ENCODE peak calls at places on chromosome 13, in four cellular contexts. One of them, this sample, is unnamed.

GRCh38 chr13:113637262-113638160 is 20.5 kb downstream of the ATP4B start:
- DNase-seq in foreskin keratinocyte: no peak
- DNase-seq in globus pallidus: no peak
- DNase-seq in stomach: no peak
- DNase-seq in this sample: no peak

GRCh38 chr13:99380402-99380801 is 73.2 kb upstream of the GPR183 start:
- DNase-seq in foreskin keratinocyte: no peak
- DNase-seq in globus pallidus: no peak
- DNase-seq in stomach: no peak
- DNase-seq in this sample: no peak

GRCh38 chr13:79724348-79725103 is 243.6 kb downstream of the NDFIP2 start:
- DNase-seq in foreskin keratinocyte: peak; percentile 44
- DNase-seq in globus pallidus: no peak
- DNase-seq in stomach: no peak
- DNase-seq in this sample: peak; percentile 29

GRCh38 chr13:51932231-51932630 is 70.5 kb downstream of the CCDC70 start:
- DNase-seq in foreskin keratinocyte: no peak
- DNase-seq in globus pallidus: no peak
- DNase-seq in stomach: no peak
- DNase-seq in this sample: no peak

GRCh38 chr13:28337196-28338045 is 157.5 kb downstream of the FLT1 start:
- DNase-seq in globus pallidus: no peak
- DNase-seq in foreskin keratinocyte: peak; percentile 5
- DNase-seq in stomach: no peak
- DNase-seq in this sample: no peak

GRCh38 chr13:50357586-50358118 is 342.4 kb downstream of the KCNRG start:
- DNase-seq in stomach: peak; percentile 58
- DNase-seq in globus pallidus: peak; percentile 45
- DNase-seq in foreskin keratinocyte: peak; percentile 34
- DNase-seq in this sample: peak; percentile 59

GRCh38 chr13:53098455-53098854 is 69.8 kb downstream of the OLFM4 start:
- DNase-seq in stomach: no peak
- DNase-seq in foreskin keratinocyte: no peak
- DNase-seq in globus pallidus: no peak
- DNase-seq in this sample: no peak

GRCh38 chr13:64912141-64912540 is 2318.0 kb downstream of the PCDH9 start:
- DNase-seq in foreskin keratinocyte: peak; percentile 54
- DNase-seq in stomach: no peak
- DNase-seq in globus pallidus: no peak
- DNase-seq in this sample: peak; percentile 1

GRCh38 chr13:24557121-24557520 is 44.5 kb upstream of the PARP4 start:
- DNase-seq in globus pallidus: no peak
- DNase-seq in foreskin keratinocyte: no peak
- DNase-seq in stomach: no peak
- DNase-seq in this sample: no peak

GRCh38 chr13:44692173-44692713 is 116.1 kb upstream of the TSC22D1 start:
- DNase-seq in stomach: no peak
- DNase-seq in globus pallidus: no peak
- DNase-seq in foreskin keratinocyte: no peak
- DNase-seq in this sample: no peak

GRCh38 chr13:86554066-86554465 is 754.8 kb upstream of the SLITRK6 start:
- DNase-seq in stomach: no peak
- DNase-seq in globus pallidus: no peak
- DNase-seq in foreskin keratinocyte: no peak
- DNase-seq in this sample: no peak

GRCh38 chr13:29472317-29472961 is 123.0 kb downstream of the SLC7A1 start:
- DNase-seq in stomach: peak; percentile 47
- DNase-seq in foreskin keratinocyte: no peak
- DNase-seq in globus pallidus: no peak
- DNase-seq in this sample: no peak

GRCh38 chr13:46489586-46490023 is 63.4 kb upstream of the LRCH1 start:
- DNase-seq in globus pallidus: no peak
- DNase-seq in foreskin keratinocyte: peak; percentile 27
- DNase-seq in stomach: no peak
- DNase-seq in this sample: no peak

GRCh38 chr13:91699863-91700262 is 301.4 kb downstream of the GPC5 start:
- DNase-seq in stomach: no peak
- DNase-seq in globus pallidus: no peak
- DNase-seq in foreskin keratinocyte: no peak
- DNase-seq in this sample: no peak

GRCh38 chr13:27493981-27494380 is 43.6 kb upstream of the MTIF3 start:
- DNase-seq in stomach: no peak
- DNase-seq in globus pallidus: no peak
- DNase-seq in foreskin keratinocyte: no peak
- DNase-seq in this sample: no peak

GRCh38 chr13:111202745-111203144 is 87.6 kb downstream of the ARHGEF7 start:
- DNase-seq in foreskin keratinocyte: peak; percentile 41
- DNase-seq in globus pallidus: no peak
- DNase-seq in stomach: no peak
- DNase-seq in this sample: no peak

GRCh38 chr13:38880397-38880796 is 110.2 kb downstream of the STOML3 start:
- DNase-seq in foreskin keratinocyte: no peak
- DNase-seq in stomach: no peak
- DNase-seq in globus pallidus: no peak
- DNase-seq in this sample: no peak

GRCh38 chr13:87680298-87680697 is 9.1 kb downstream of the SLITRK5 start:
- DNase-seq in stomach: no peak
- DNase-seq in globus pallidus: no peak
- DNase-seq in foreskin keratinocyte: peak; percentile 38
- DNase-seq in this sample: peak; percentile 8

GRCh38 chr13:99655351-99656091 is 154.2 kb downstream of the TM9SF2 start:
- DNase-seq in globus pallidus: no peak
- DNase-seq in stomach: no peak
- DNase-seq in foreskin keratinocyte: peak; percentile 69
- DNase-seq in this sample: peak; percentile 78

GRCh38 chr13:77990973-77991372 is 72.3 kb upstream of the EDNRB start:
- DNase-seq in stomach: no peak
- DNase-seq in globus pallidus: no peak
- DNase-seq in foreskin keratinocyte: no peak
- DNase-seq in this sample: no peak

GRCh38 chr13:39602614-39603366 is at the start of gene LHFPL6:
- DNase-seq in stomach: peak; percentile 73
- DNase-seq in foreskin keratinocyte: peak; percentile 54
- DNase-seq in globus pallidus: peak; percentile 73
- DNase-seq in this sample: no peak

GRCh38 chr13:40681341-40682051 is 15.1 kb upstream of the FOXO1 start:
- DNase-seq in foreskin keratinocyte: no peak
- DNase-seq in globus pallidus: no peak
- DNase-seq in stomach: no peak
- DNase-seq in this sample: no peak

GRCh38 chr13:20525144-20525600 is 485 bp downstream of the CRYL1 start:
- DNase-seq in globus pallidus: peak; percentile 59
- DNase-seq in foreskin keratinocyte: no peak
- DNase-seq in stomach: peak; percentile 41
- DNase-seq in this sample: no peak

GRCh38 chr13:107216046-107216715 is 648.2 kb upstream of the ARGLU1 start:
- DNase-seq in stomach: no peak
- DNase-seq in foreskin keratinocyte: peak; percentile 27
- DNase-seq in globus pallidus: no peak
- DNase-seq in this sample: no peak

This sample was measured in epithelial cell of prostate.